ENCODE peak calls at places on chromosome 10, in nine cellular contexts. One of them, this sample, is unnamed.

GRCh38 chr10:128875955-128876354 is 591.1 kb upstream of the MGMT start:
- DNase-seq in RCC 7860: no peak
- DNase-seq in renal cortical epithelial cell: no peak
- DNase-seq in LoVo: no peak
- DNase-seq in H54: no peak
- DNase-seq in tibial artery: peak
- DNase-seq in Peyer's patch: no peak
- DNase-seq in substantia nigra: no peak
- DNase-seq in activated gamma-delta T cell: no peak
- DNase-seq in this sample: no peak

GRCh38 chr10:30736685-30737232 is 107.2 kb upstream of the LYZL2 start:
- DNase-seq in RCC 7860: peak
- DNase-seq in renal cortical epithelial cell: peak
- DNase-seq in LoVo: peak
- DNase-seq in H54: peak
- DNase-seq in tibial artery: peak
- DNase-seq in Peyer's patch: peak
- DNase-seq in substantia nigra: no peak
- DNase-seq in activated gamma-delta T cell: no peak
- DNase-seq in this sample: peak

GRCh38 chr10:87661861-87662785 is 2.4 kb downstream of the PAPSS2 start:
- DNase-seq in RCC 7860: peak
- DNase-seq in renal cortical epithelial cell: peak
- DNase-seq in LoVo: no peak
- DNase-seq in H54: no peak
- DNase-seq in tibial artery: no peak
- DNase-seq in Peyer's patch: no peak
- DNase-seq in substantia nigra: no peak
- DNase-seq in activated gamma-delta T cell: no peak
- DNase-seq in this sample: no peak

GRCh38 chr10:87547734-87548311 is 43.1 kb downstream of the MINPP1 start:
- DNase-seq in RCC 7860: peak
- DNase-seq in renal cortical epithelial cell: no peak
- DNase-seq in LoVo: no peak
- DNase-seq in H54: peak
- DNase-seq in tibial artery: no peak
- DNase-seq in Peyer's patch: no peak
- DNase-seq in substantia nigra: no peak
- DNase-seq in activated gamma-delta T cell: no peak
- DNase-seq in this sample: peak

GRCh38 chr10:13857465-13857864 is 270.7 kb downstream of the PRPF18 start:
- DNase-seq in RCC 7860: no peak
- DNase-seq in renal cortical epithelial cell: no peak
- DNase-seq in LoVo: no peak
- DNase-seq in H54: no peak
- DNase-seq in tibial artery: no peak
- DNase-seq in Peyer's patch: no peak
- DNase-seq in substantia nigra: no peak
- DNase-seq in activated gamma-delta T cell: no peak
- DNase-seq in this sample: no peak

GRCh38 chr10:113524539-113525490 is 28.0 kb upstream of the HABP2 start:
- DNase-seq in RCC 7860: peak
- DNase-seq in renal cortical epithelial cell: peak
- DNase-seq in LoVo: no peak
- DNase-seq in H54: no peak
- DNase-seq in tibial artery: peak
- DNase-seq in Peyer's patch: peak
- DNase-seq in substantia nigra: no peak
- DNase-seq in activated gamma-delta T cell: no peak
- DNase-seq in this sample: peak

GRCh38 chr10:61901829-61902447 is 439 bp downstream of the ARID5B start:
- DNase-seq in RCC 7860: no peak
- DNase-seq in renal cortical epithelial cell: no peak
- DNase-seq in LoVo: no peak
- DNase-seq in H54: no peak
- DNase-seq in tibial artery: no peak
- DNase-seq in Peyer's patch: peak
- DNase-seq in substantia nigra: peak
- DNase-seq in activated gamma-delta T cell: no peak
- DNase-seq in this sample: no peak

GRCh38 chr10:86632009-86632800 is 22.1 kb upstream of the OPN4 start:
- DNase-seq in RCC 7860: no peak
- DNase-seq in renal cortical epithelial cell: no peak
- DNase-seq in LoVo: no peak
- DNase-seq in H54: no peak
- DNase-seq in tibial artery: no peak
- DNase-seq in Peyer's patch: no peak
- DNase-seq in substantia nigra: no peak
- DNase-seq in activated gamma-delta T cell: no peak
- DNase-seq in this sample: no peak

GRCh38 chr10:118754132-118754555 is 626 bp downstream of the CACUL1 start:
- DNase-seq in RCC 7860: no peak
- DNase-seq in renal cortical epithelial cell: no peak
- DNase-seq in LoVo: peak
- DNase-seq in H54: peak
- DNase-seq in tibial artery: peak
- DNase-seq in Peyer's patch: peak
- DNase-seq in substantia nigra: peak
- DNase-seq in activated gamma-delta T cell: no peak
- DNase-seq in this sample: peak

This sample was measured in A172.